ENCODE peak calls at places on chromosome 4, in ten cellular contexts. Z is RWPE1; F is endodermal cell; G is stimulated activated CD4-positive, alpha-beta T cell treated with anti-CD3 and anti-CD28 coated beads, Interleukin-4, amount 100 ng/mL, for 1 hour; T is activated CD4-positive, alpha-beta T cell treated with anti-CD3 and anti-CD28 coated beads for 4 hours; R is left lung; L is 8988T; P is NCI-H2081; H is stimulated activated naive B cell treated with anti-CD40 and anti-IgM and Interleukin-4, amounts not matched to agents 10 μg/mL and 1 μg/mL and 100 μg/mL, for 72 hours; N is AG09319. E is an unnamed sample.

GRCh38 chr4:64747919-64748715 is 338.9 kb upstream of the TECRL start:
- DNase-seq in Z (no peak), F (no peak), G (no peak), T (no peak), R (no peak), L (no peak), P (no peak), H (no peak), N (no peak), E (no peak)

GRCh38 chr4:8674311-8674885 is 81.8 kb downstream of the CPZ start:
- DNase-seq in Z (no peak), F (no peak), G (no peak), T (no peak), R (no peak), L (no peak), P (no peak), H (no peak), N (no peak), E (no peak)

GRCh38 chr4:57490520-57490919 is 380.3 kb upstream of the IGFBP7 start:
- DNase-seq in Z (no peak), F (no peak), G (no peak), T (no peak), R (no peak), L (no peak), P (no peak), H (no peak), N (no peak), E (peak)

GRCh38 chr4:170022211-170022610 is 4.0 kb downstream of the MFAP3L start:
- DNase-seq in Z (no peak), F (no peak), G (no peak), T (no peak), R (no peak), L (no peak), P (no peak), H (no peak), N (no peak), E (no peak)

GRCh38 chr4:174394915-174395314 is 111.2 kb downstream of the CEP44 start:
- DNase-seq in Z (peak), F (no peak), G (no peak), T (no peak), R (no peak), L (no peak), P (no peak), H (no peak), N (peak), E (peak)

GRCh38 chr4:38674206-38675144 is 10.5 kb downstream of the KLF3 start:
- DNase-seq in Z (peak), F (peak), G (no peak), T (no peak), R (no peak), L (no peak), P (no peak), H (no peak), N (no peak), E (no peak)

GRCh38 chr4:52377563-52377962 is 281.5 kb downstream of the USP46 start:
- DNase-seq in Z (no peak), F (peak), G (no peak), T (no peak), R (no peak), L (no peak), P (no peak), H (no peak), N (no peak), E (no peak)

GRCh38 chr4:56330691-56331090 is 56.6 kb downstream of the AASDH start:
- DNase-seq in Z (no peak), F (no peak), G (no peak), T (no peak), R (no peak), L (no peak), P (no peak), H (no peak), N (no peak), E (no peak)

GRCh38 chr4:183760326-183760725 is 101.2 kb downstream of the TRAPPC11 start:
- DNase-seq in Z (no peak), F (no peak), G (no peak), T (no peak), R (no peak), L (no peak), P (no peak), H (no peak), N (no peak), E (no peak)

GRCh38 chr4:47741200-47741599 is 96.7 kb downstream of the CORIN start:
- DNase-seq in Z (no peak), F (no peak), G (no peak), T (no peak), R (no peak), L (no peak), P (no peak), H (no peak), N (no peak), E (no peak)

GRCh38 chr4:80592950-80593349 is 257.4 kb downstream of the CFAP299 start:
- DNase-seq in Z (no peak), F (no peak), G (no peak), T (no peak), R (no peak), L (no peak), P (no peak), H (no peak), N (no peak), E (no peak)

GRCh38 chr4:7539659-7540058 is 104.9 kb upstream of the PSAPL1 start:
- DNase-seq in Z (peak), F (peak), G (peak), T (peak), R (no peak), L (peak), P (no peak), H (no peak), N (no peak), E (peak)

GRCh38 chr4:96895826-96896225 is 1055.9 kb downstream of the PDHA2 start:
- DNase-seq in Z (no peak), F (no peak), G (no peak), T (no peak), R (no peak), L (no peak), P (no peak), H (no peak), N (no peak), E (no peak)

GRCh38 chr4:8394125-8394524 is 46.4 kb downstream of the ACOX3 start:
- DNase-seq in Z (no peak), F (no peak), G (no peak), T (no peak), R (no peak), L (no peak), P (no peak), H (no peak), N (peak), E (no peak)

GRCh38 chr4:111399523-111400135 is 745.6 kb upstream of the FAM241A start:
- DNase-seq in Z (no peak), F (no peak), G (no peak), T (no peak), R (no peak), L (no peak), P (peak), H (no peak), N (no peak), E (no peak)

GRCh38 chr4:119103263-119103662 is 32.4 kb upstream of the MYOZ2 start:
- DNase-seq in Z (peak), F (no peak), G (no peak), T (no peak), R (peak), L (no peak), P (no peak), H (no peak), N (peak), E (peak)

GRCh38 chr4:87516683-87517082 is 12.5 kb downstream of the SPARCL1 start:
- DNase-seq in Z (no peak), F (no peak), G (no peak), T (no peak), R (no peak), L (no peak), P (no peak), H (no peak), N (no peak), E (no peak)

GRCh38 chr4:144903953-144904711 is 193.9 kb downstream of the ANAPC10 start:
- DNase-seq in Z (no peak), F (no peak), G (no peak), T (no peak), R (no peak), L (no peak), P (no peak), H (no peak), N (no peak), E (no peak)

GRCh38 chr4:122873752-122874151 is 47.1 kb downstream of the FGF2 start:
- DNase-seq in Z (peak), F (no peak), G (no peak), T (no peak), R (no peak), L (no peak), P (no peak), H (no peak), N (peak), E (peak)

GRCh38 chr4:7698586-7698985 is 241.1 kb downstream of the AFAP1 start:
- DNase-seq in Z (no peak), F (peak), G (no peak), T (no peak), R (no peak), L (peak), P (no peak), H (no peak), N (peak), E (no peak)

GRCh38 chr4:139658983-139659382 is 6.6 kb upstream of the MGST2 start:
- DNase-seq in Z (no peak), F (no peak), G (no peak), T (no peak), R (no peak), L (no peak), P (no peak), H (no peak), N (no peak), E (no peak)

GRCh38 chr4:82721819-82722423 is 76.7 kb downstream of the SCD5 start:
- DNase-seq in Z (peak), F (no peak), G (peak), T (peak), R (no peak), L (no peak), P (peak), H (no peak), N (no peak), E (no peak)

GRCh38 chr4:38302910-38303309 is 342.7 kb downstream of the PTTG2 start:
- DNase-seq in Z (no peak), F (no peak), G (no peak), T (no peak), R (no peak), L (no peak), P (no peak), H (no peak), N (no peak), E (no peak)

GRCh38 chr4:182705389-182705788 is 211.8 kb downstream of the DCTD start:
- DNase-seq in Z (no peak), F (no peak), G (no peak), T (no peak), R (no peak), L (no peak), P (no peak), H (no peak), N (no peak), E (no peak)

GRCh38 chr4:27692098-27692679 is 831.5 kb downstream of the STIM2 start:
- DNase-seq in Z (peak), F (peak), G (no peak), T (no peak), R (no peak), L (no peak), P (peak), H (no peak), N (peak), E (peak)

GRCh38 chr4:151407466-151408379 is 1.3 kb upstream of the FHIP1A start:
- DNase-seq in Z (no peak), F (peak), G (peak), T (peak), R (peak), L (no peak), P (no peak), H (peak), N (no peak), E (no peak)

GRCh38 chr4:44016582-44017421 is 431.8 kb downstream of the KCTD8 start:
- DNase-seq in Z (no peak), F (no peak), G (no peak), T (no peak), R (no peak), L (no peak), P (peak), H (no peak), N (no peak), E (no peak)

GRCh38 chr4:153419673-153420278 is 46.4 kb upstream of the TMEM131L start:
- DNase-seq in Z (no peak), F (no peak), G (no peak), T (no peak), R (no peak), L (no peak), P (no peak), H (no peak), N (no peak), E (no peak)

E was measured in RCC 7860.